ENCODE peak calls at places on chromosomes 12 and 14, in five cellular contexts. P, E, U, Y and V are unnamed samples.
A peak's percentile ranks its signal among the peaks of the same experiment; 100 is the strongest.

GRCh38 chr14:105055736-105056302 is 9.4 kb downstream of the GPR132 start:
- DNase-seq in P (no peak), E (no peak), U (no peak), Y (no peak), V (no peak)

GRCh38 chr14:37994846-37995372 is 212.8 kb upstream of the SSTR1 start:
- DNase-seq in P (no peak), E (no peak), U (no peak), Y (no peak), V (no peak)

GRCh38 chr14:65833256-65833880 is 420.8 kb downstream of the FUT8 start:
- DNase-seq in P (no peak), E (peak; percentile 8), U (peak; percentile 10), Y (no peak), V (no peak)

GRCh38 chr12:49810159-49810459 is 18.1 kb downstream of the NCKAP5L start:
- DNase-seq in P (no peak), E (no peak), U (no peak), Y (no peak), V (no peak)

GRCh38 chr14:36429692-36430091 is 90.3 kb downstream of the NKX2-1 start:
- DNase-seq in P (no peak), E (no peak), U (no peak), Y (no peak), V (no peak)

GRCh38 chr12:90836689-90837088 is 118.3 kb downstream of the CCER1 start:
- DNase-seq in P (no peak), E (no peak), U (no peak), Y (no peak), V (no peak)

GRCh38 chr12:122411537-122411936 is 10.9 kb downstream of the CLIP1 start:
- DNase-seq in P (no peak), E (no peak), U (no peak), Y (no peak), V (no peak)

GRCh38 chr12:29756741-29757390 is 26.9 kb downstream of the TMTC1 start:
- DNase-seq in P (no peak), E (no peak), U (no peak), Y (no peak), V (no peak)

GRCh38 chr12:109111775-109112491 is 4.5 kb upstream of the ACACB start:
- DNase-seq in P (peak; percentile 40), E (peak; percentile 63), U (no peak), Y (no peak), V (peak; percentile 67)

GRCh38 chr12:124203176-124203575 is 91.7 kb upstream of the RFLNA start:
- DNase-seq in P (no peak), E (no peak), U (no peak), Y (no peak), V (no peak)

GRCh38 chr12:108816652-108817335 is 40.6 kb downstream of the SSH1 start:
- DNase-seq in P (no peak), E (no peak), U (peak; percentile 61), Y (no peak), V (no peak)

GRCh38 chr12:68446896-68447806 is 115.0 kb upstream of the MDM1 start:
- DNase-seq in P (no peak), E (peak; percentile 31), U (no peak), Y (no peak), V (no peak)

GRCh38 chr12:102539651-102540553 is 59.5 kb upstream of the IGF1 start:
- DNase-seq in P (no peak), E (peak; percentile 71), U (no peak), Y (peak; percentile 56), V (no peak)

GRCh38 chr14:68977741-68978549 is 1.2 kb downstream of the ACTN1 start:
- DNase-seq in P (peak; percentile 9), E (peak; percentile 88), U (no peak), Y (peak; percentile 70), V (peak; percentile 71)

GRCh38 chr12:28885275-28885674 is 263.8 kb upstream of the FAR2 start:
- DNase-seq in P (no peak), E (no peak), U (no peak), Y (peak; percentile 54), V (no peak)

GRCh38 chr12:82461393-82461792 is 103.1 kb downstream of the METTL25 start:
- DNase-seq in P (no peak), E (no peak), U (no peak), Y (no peak), V (no peak)

GRCh38 chr12:113384778-113385177 is 18.9 kb downstream of the SDS start:
- DNase-seq in P (no peak), E (no peak), U (no peak), Y (no peak), V (peak; percentile 25)

GRCh38 chr12:130017571-130018449 is 114.0 kb upstream of the TMEM132D start:
- DNase-seq in P (no peak), E (no peak), U (no peak), Y (no peak), V (no peak)

GRCh38 chr12:27359578-27360340 is 27.1 kb downstream of the BMAL2 start:
- DNase-seq in P (no peak), E (no peak), U (no peak), Y (no peak), V (no peak)

GRCh38 chr14:23182372-23183014 is 967 bp downstream of the SLC7A8 start:
- DNase-seq in P (peak; percentile 13), E (no peak), U (peak; percentile 59), Y (no peak), V (no peak)

GRCh38 chr12:131613678-131614077 is 97.2 kb upstream of the SFSWAP start:
- DNase-seq in P (no peak), E (no peak), U (no peak), Y (no peak), V (no peak)